ENCODE peak calls at places on chromosomes 3 and 15, in nine cellular contexts. One of them, this sample, is unnamed.

GRCh38 chr3:98977520-98977919 is 76.0 kb upstream of the DCBLD2 start:
- DNase-seq in T-cell: no peak
- DNase-seq in nucleus accumbens: no peak
- DNase-seq in GM18507: no peak
- DNase-seq in GM13976: peak
- DNase-seq in type B pancreatic cell: no peak
- DNase-seq in activated gamma-delta T cell treated with Interleukin-2 at 50 U/mL for 16 hours: no peak
- DNase-seq in HS-27A: peak
- DNase-seq in dorsolateral prefrontal cortex: no peak
- DNase-seq in this sample: no peak

GRCh38 chr15:90681480-90681879 is 35.7 kb upstream of the BLM start:
- DNase-seq in HS-27A: peak
- DNase-seq in GM13976: no peak
- DNase-seq in dorsolateral prefrontal cortex: no peak
- DNase-seq in activated gamma-delta T cell treated with Interleukin-2 at 50 U/mL for 16 hours: no peak
- DNase-seq in GM18507: no peak
- DNase-seq in type B pancreatic cell: no peak
- DNase-seq in nucleus accumbens: no peak
- DNase-seq in T-cell: no peak
- DNase-seq in this sample: no peak

GRCh38 chr15:60389261-60390077 is 8.3 kb downstream of the ANXA2 start:
- DNase-seq in T-cell: no peak
- DNase-seq in nucleus accumbens: no peak
- DNase-seq in GM13976: peak
- DNase-seq in dorsolateral prefrontal cortex: no peak
- DNase-seq in type B pancreatic cell: no peak
- DNase-seq in GM18507: no peak
- DNase-seq in activated gamma-delta T cell treated with Interleukin-2 at 50 U/mL for 16 hours: peak
- DNase-seq in HS-27A: no peak
- DNase-seq in this sample: no peak

GRCh38 chr3:61901986-61902385 is 340.6 kb downstream of the PTPRG start:
- DNase-seq in T-cell: no peak
- DNase-seq in activated gamma-delta T cell treated with Interleukin-2 at 50 U/mL for 16 hours: no peak
- DNase-seq in nucleus accumbens: no peak
- DNase-seq in GM18507: no peak
- DNase-seq in GM13976: no peak
- DNase-seq in HS-27A: no peak
- DNase-seq in type B pancreatic cell: no peak
- DNase-seq in dorsolateral prefrontal cortex: no peak
- DNase-seq in this sample: no peak

GRCh38 chr3:150899141-150899540 is 6.1 kb downstream of the MINDY4B start:
- DNase-seq in dorsolateral prefrontal cortex: no peak
- DNase-seq in HS-27A: no peak
- DNase-seq in GM13976: no peak
- DNase-seq in nucleus accumbens: no peak
- DNase-seq in GM18507: no peak
- DNase-seq in type B pancreatic cell: no peak
- DNase-seq in activated gamma-delta T cell treated with Interleukin-2 at 50 U/mL for 16 hours: no peak
- DNase-seq in T-cell: no peak
- DNase-seq in this sample: no peak

GRCh38 chr3:177538743-177539730 is 341.8 kb upstream of the TBL1XR1 start:
- DNase-seq in GM13976: no peak
- DNase-seq in dorsolateral prefrontal cortex: no peak
- DNase-seq in nucleus accumbens: no peak
- DNase-seq in T-cell: no peak
- DNase-seq in type B pancreatic cell: no peak
- DNase-seq in GM18507: no peak
- DNase-seq in activated gamma-delta T cell treated with Interleukin-2 at 50 U/mL for 16 hours: peak
- DNase-seq in HS-27A: no peak
- DNase-seq in this sample: no peak

GRCh38 chr3:64484289-64484992 is 203.4 kb downstream of the ADAMTS9 start:
- DNase-seq in T-cell: peak
- DNase-seq in GM13976: peak
- DNase-seq in HS-27A: peak
- DNase-seq in GM18507: peak
- DNase-seq in dorsolateral prefrontal cortex: peak
- DNase-seq in nucleus accumbens: peak
- DNase-seq in activated gamma-delta T cell treated with Interleukin-2 at 50 U/mL for 16 hours: peak
- DNase-seq in type B pancreatic cell: peak
- DNase-seq in this sample: peak

GRCh38 chr3:188319569-188319968 is 165.6 kb downstream of the LPP start:
- DNase-seq in T-cell: no peak
- DNase-seq in nucleus accumbens: no peak
- DNase-seq in dorsolateral prefrontal cortex: no peak
- DNase-seq in HS-27A: no peak
- DNase-seq in activated gamma-delta T cell treated with Interleukin-2 at 50 U/mL for 16 hours: no peak
- DNase-seq in GM18507: no peak
- DNase-seq in GM13976: no peak
- DNase-seq in type B pancreatic cell: no peak
- DNase-seq in this sample: no peak

GRCh38 chr3:60395173-60395762 is 856.0 kb downstream of the FHIT start:
- DNase-seq in GM13976: no peak
- DNase-seq in T-cell: no peak
- DNase-seq in dorsolateral prefrontal cortex: no peak
- DNase-seq in type B pancreatic cell: no peak
- DNase-seq in GM18507: no peak
- DNase-seq in HS-27A: no peak
- DNase-seq in nucleus accumbens: no peak
- DNase-seq in activated gamma-delta T cell treated with Interleukin-2 at 50 U/mL for 16 hours: no peak
- DNase-seq in this sample: no peak

GRCh38 chr15:69760263-69760855 is 307.7 kb downstream of the RPLP1 start:
- DNase-seq in activated gamma-delta T cell treated with Interleukin-2 at 50 U/mL for 16 hours: no peak
- DNase-seq in HS-27A: no peak
- DNase-seq in GM18507: no peak
- DNase-seq in nucleus accumbens: no peak
- DNase-seq in T-cell: no peak
- DNase-seq in dorsolateral prefrontal cortex: no peak
- DNase-seq in GM13976: no peak
- DNase-seq in type B pancreatic cell: no peak
- DNase-seq in this sample: no peak

GRCh38 chr3:112734718-112735350 is 93.9 kb upstream of the CCDC80 start:
- DNase-seq in nucleus accumbens: peak
- DNase-seq in type B pancreatic cell: no peak
- DNase-seq in dorsolateral prefrontal cortex: no peak
- DNase-seq in GM18507: peak
- DNase-seq in T-cell: peak
- DNase-seq in activated gamma-delta T cell treated with Interleukin-2 at 50 U/mL for 16 hours: peak
- DNase-seq in GM13976: peak
- DNase-seq in HS-27A: peak
- DNase-seq in this sample: peak

GRCh38 chr3:50436063-50436674 is 67.3 kb downstream of the CACNA2D2 start:
- DNase-seq in GM13976: peak
- DNase-seq in HS-27A: peak
- DNase-seq in dorsolateral prefrontal cortex: no peak
- DNase-seq in nucleus accumbens: no peak
- DNase-seq in type B pancreatic cell: peak
- DNase-seq in T-cell: peak
- DNase-seq in GM18507: peak
- DNase-seq in activated gamma-delta T cell treated with Interleukin-2 at 50 U/mL for 16 hours: peak
- DNase-seq in this sample: peak

GRCh38 chr15:88878720-88879184 is 16.6 kb downstream of the HAPLN3 start:
- DNase-seq in GM18507: peak
- DNase-seq in HS-27A: no peak
- DNase-seq in T-cell: peak
- DNase-seq in dorsolateral prefrontal cortex: no peak
- DNase-seq in activated gamma-delta T cell treated with Interleukin-2 at 50 U/mL for 16 hours: peak
- DNase-seq in type B pancreatic cell: no peak
- DNase-seq in nucleus accumbens: no peak
- DNase-seq in GM13976: peak
- DNase-seq in this sample: peak

GRCh38 chr15:91263632-91264477 is 163.8 kb downstream of the SV2B start:
- DNase-seq in GM13976: no peak
- DNase-seq in dorsolateral prefrontal cortex: no peak
- DNase-seq in HS-27A: no peak
- DNase-seq in GM18507: no peak
- DNase-seq in activated gamma-delta T cell treated with Interleukin-2 at 50 U/mL for 16 hours: no peak
- DNase-seq in type B pancreatic cell: no peak
- DNase-seq in T-cell: no peak
- DNase-seq in nucleus accumbens: peak
- DNase-seq in this sample: no peak

GRCh38 chr15:39591141-39591895 is 10.4 kb downstream of the THBS1 start:
- DNase-seq in type B pancreatic cell: no peak
- DNase-seq in dorsolateral prefrontal cortex: no peak
- DNase-seq in HS-27A: no peak
- DNase-seq in GM18507: no peak
- DNase-seq in activated gamma-delta T cell treated with Interleukin-2 at 50 U/mL for 16 hours: no peak
- DNase-seq in GM13976: no peak
- DNase-seq in nucleus accumbens: no peak
- DNase-seq in T-cell: no peak
- DNase-seq in this sample: no peak